ENCODE peak calls at places on chromosomes 5 and 9, in seven cellular contexts. G is fibroblast of pulmonary artery; O is T follicular helper cell; S is activated T-cell treated with anti-CD3 and anti-CD28 coated beads, Interleukin-2, amount 50 U/mL, for 1 hour; M is mesothelial cell of epicardium; A is cardiac muscle cell; T is hypothalamus. L is an unnamed sample.

GRCh38 chr9:109098221-109098959 is 21.4 kb downstream of the TMEM245 start:
- DNase-seq in M (no peak), T (no peak), O (no peak), G (peak), A (peak), S (no peak), L (peak)

GRCh38 chr5:88502179-88503064 is 233.8 kb upstream of the TMEM161B start:
- DNase-seq in A (no peak), G (no peak), M (no peak), T (no peak), S (no peak), O (no peak), L (no peak)

GRCh38 chr9:133476531-133476930 is 2.4 kb downstream of the SLC2A6 start:
- DNase-seq in S (no peak), O (no peak), M (no peak), A (no peak), T (no peak), G (peak), L (no peak)

GRCh38 chr9:35914307-35914807 is 5.1 kb downstream of the SPAAR start:
- DNase-seq in G (peak), T (no peak), S (no peak), M (no peak), A (peak), O (peak), L (no peak)

GRCh38 chr5:149371296-149371962 is 7.7 kb downstream of the IL17B start:
- DNase-seq in T (no peak), A (peak), M (no peak), S (peak), O (peak), G (peak), L (no peak)

GRCh38 chr5:38807570-38808461 is 38.0 kb upstream of the OSMR start:
- DNase-seq in A (no peak), T (no peak), M (no peak), G (peak), O (no peak), S (no peak), L (no peak)

GRCh38 chr9:121670447-121670846 is 19.0 kb downstream of the DAB2IP start:
- DNase-seq in S (no peak), T (no peak), M (no peak), A (no peak), O (no peak), G (peak), L (no peak)

GRCh38 chr5:180159756-180160155 is 49.3 kb downstream of the RASGEF1C start:
- DNase-seq in S (no peak), A (no peak), T (no peak), G (no peak), O (no peak), M (peak), L (no peak)